ENCODE peak calls at places on chromosomes 12 and 14, in nine cellular contexts. T is activated CD4-positive, alpha-beta T cell treated with anti-CD3 and anti-CD28 coated beads, Interleukin-2, amount 50 U/mL, for 48 hours; R is iris pigment epithelial cell; N is HCT116; X is stimulated activated CD8-positive, alpha-beta memory T cell treated with anti-CD3 and anti-CD28 coated beads, Interleukin-15, amount 100 ng/mL, for 1 hour; B is Karpas-422; F is choroid plexus epithelial cell; L is astrocyte of the spinal cord; M is GDM1. I is an unnamed sample.

GRCh38 chr12:27176765-27177164 is 67.3 kb upstream of the STK38L start:
- DNase-seq in T (peak; percentile 41), R (peak; percentile 91), N (no peak), X (no peak), B (no peak), F (peak; percentile 80), L (peak; percentile 69), M (no peak), I (no peak)

GRCh38 chr14:49861581-49861922 is 9.0 kb upstream of the NEMF start:
- DNase-seq in T (peak; percentile 70), R (peak; percentile 79), N (no peak), X (peak; percentile 35), B (peak; percentile 93), F (peak; percentile 91), L (peak; percentile 90), M (peak; percentile 73), I (no peak)

GRCh38 chr12:123532808-123533649 is 490 bp downstream of the RILPL1 start:
- DNase-seq in T (peak; percentile 32), R (peak; percentile 43), N (no peak), X (no peak), B (no peak), F (peak; percentile 23), L (peak; percentile 35), M (no peak), I (peak; percentile 43)

GRCh38 chr12:22682663-22683062 is 57.7 kb downstream of the ETNK1 start:
- DNase-seq in T (no peak), R (no peak), N (no peak), X (no peak), B (no peak), F (no peak), L (no peak), M (no peak), I (no peak)

GRCh38 chr12:11795910-11796459 is 146.5 kb downstream of the ETV6 start:
- DNase-seq in T (no peak), R (peak; percentile 97), N (peak; percentile 64), X (no peak), B (no peak), F (peak; percentile 94), L (peak; percentile 89), M (no peak), I (peak; percentile 72)

GRCh38 chr12:48107252-48107613 is 1.4 kb upstream of the SENP1 start:
- DNase-seq in T (no peak), R (no peak), N (no peak), X (no peak), B (peak; percentile 69), F (no peak), L (no peak), M (no peak), I (no peak)

GRCh38 chr14:71261206-71261605 is 353.9 kb downstream of the PCNX1 start:
- DNase-seq in T (no peak), R (peak; percentile 71), N (no peak), X (no peak), B (no peak), F (peak; percentile 77), L (peak; percentile 67), M (no peak), I (no peak)

GRCh38 chr14:32028599-32028998 is 48.5 kb upstream of the ARHGAP5 start:
- DNase-seq in T (no peak), R (peak; percentile 42), N (no peak), X (no peak), B (peak; percentile 66), F (peak; percentile 49), L (peak; percentile 14), M (peak; percentile 22), I (no peak)

GRCh38 chr12:124620606-124621295 is 53.3 kb upstream of the NCOR2 start:
- DNase-seq in T (no peak), R (peak; percentile 69), N (no peak), X (no peak), B (no peak), F (no peak), L (peak; percentile 77), M (no peak), I (no peak)

GRCh38 chr12:104490850-104491249 is 34.1 kb downstream of the CHST11 start:
- DNase-seq in T (no peak), R (no peak), N (no peak), X (no peak), B (no peak), F (no peak), L (no peak), M (no peak), I (no peak)

GRCh38 chr12:7787574-7788315 is 1.5 kb upstream of the NANOG start:
- DNase-seq in T (no peak), R (no peak), N (no peak), X (no peak), B (no peak), F (peak; percentile 20), L (no peak), M (no peak), I (no peak)

GRCh38 chr14:24428628-24429394 is 657 bp downstream of the CBLN3 start:
- DNase-seq in T (no peak), R (no peak), N (no peak), X (no peak), B (no peak), F (no peak), L (no peak), M (no peak), I (no peak)

GRCh38 chr12:67917811-67918210 is 71.4 kb upstream of the IFNG-AS1 start:
- DNase-seq in T (no peak), R (no peak), N (no peak), X (no peak), B (no peak), F (no peak), L (no peak), M (no peak), I (no peak)

GRCh38 chr14:50363734-50364113 is 33.0 kb downstream of the CDKL1 start:
- DNase-seq in T (peak; percentile 46), R (no peak), N (no peak), X (peak; percentile 7), B (peak; percentile 79), F (peak; percentile 36), L (no peak), M (peak; percentile 78), I (no peak)

GRCh38 chr12:91276529-91276928 is 93.9 kb upstream of the DCN start:
- DNase-seq in T (no peak), R (no peak), N (no peak), X (no peak), B (no peak), F (no peak), L (no peak), M (no peak), I (no peak)

GRCh38 chr12:110354172-110354780 is 49.2 kb downstream of the ANAPC7 start:
- DNase-seq in T (no peak), R (peak; percentile 23), N (no peak), X (no peak), B (no peak), F (peak; percentile 26), L (no peak), M (peak; percentile 88), I (no peak)

GRCh38 chr14:100392266-100392850 is 69.2 kb downstream of the SLC25A47 start:
- DNase-seq in T (no peak), R (peak; percentile 36), N (no peak), X (no peak), B (no peak), F (peak; percentile 53), L (peak; percentile 18), M (no peak), I (no peak)

GRCh38 chr12:100141666-100141997 is 1.0 kb downstream of the BLTP3B start:
- DNase-seq in T (peak; percentile 24), R (peak; percentile 96), N (peak; percentile 32), X (no peak), B (no peak), F (peak; percentile 92), L (peak; percentile 89), M (peak; percentile 18), I (peak; percentile 60)

GRCh38 chr12:68378859-68379628 is 46.9 kb upstream of the MDM1 start:
- DNase-seq in T (no peak), R (no peak), N (no peak), X (no peak), B (no peak), F (no peak), L (no peak), M (no peak), I (no peak)

GRCh38 chr12:80648866-80649265 is 58.6 kb upstream of the MYF6 start:
- DNase-seq in T (no peak), R (peak; percentile 89), N (no peak), X (no peak), B (no peak), F (peak; percentile 57), L (peak; percentile 84), M (no peak), I (no peak)

GRCh38 chr14:56379956-56380355 is 199.6 kb upstream of the TMEM260 start:
- DNase-seq in T (no peak), R (peak; percentile 47), N (no peak), X (no peak), B (no peak), F (peak; percentile 44), L (peak; percentile 20), M (no peak), I (no peak)

I was measured in LoVo.